ENCODE peak calls at places on chromosomes 16 and 17, in five cellular contexts. S is esophagus squamous epithelium, Q is breast epithelium, P is ovary, U is GM23338. N is an unnamed sample.

GRCh38 chr17:72724375-72724774 is 368.1 kb downstream of the SLC39A11 start:
- DNase-seq in P (no peak), Q (no peak), U (no peak), S (no peak), N (no peak)

GRCh38 chr17:51154176-51154575 is 817 bp downstream of the NME1 start:
- DNase-seq in U (no peak), S (no peak), P (no peak), Q (no peak), N (no peak)

GRCh38 chr17:39744075-39744835 is 6.5 kb downstream of the GRB7 start:
- DNase-seq in U (no peak), Q (no peak), P (no peak), S (no peak), N (no peak)

GRCh38 chr16:58451945-58452401 is 48.0 kb upstream of the NDRG4 start:
- DNase-seq in Q (no peak), S (no peak), U (no peak), P (no peak), N (no peak)

GRCh38 chr17:19712436-19713004 is 3.9 kb downstream of the SLC47A2 start:
- DNase-seq in S (no peak), Q (no peak), P (no peak), U (no peak), N (no peak)

GRCh38 chr17:34276826-34277225 is 6.8 kb downstream of the CCL7 start:
- DNase-seq in P (no peak), S (no peak), U (no peak), Q (no peak), N (no peak)

GRCh38 chr17:39208893-39209292 is 8.8 kb downstream of the RPL19 start:
- DNase-seq in P (no peak), U (no peak), Q (no peak), S (no peak), N (no peak)

GRCh38 chr17:301681-302299 is 50.8 kb downstream of the RPH3AL start:
- DNase-seq in S (no peak), P (peak; percentile 18), U (no peak), Q (no peak), N (no peak)

GRCh38 chr17:32976605-32977004 is 15.0 kb upstream of the SPACA3 start:
- DNase-seq in P (no peak), Q (no peak), U (no peak), S (no peak), N (no peak)

GRCh38 chr16:57128787-57129389 is 36.5 kb downstream of the CPNE2 start:
- DNase-seq in P (no peak), Q (no peak), U (no peak), S (no peak), N (no peak)

GRCh38 chr17:74804683-74805082 is 28.5 kb upstream of the NAT9 start:
- DNase-seq in S (no peak), Q (no peak), U (no peak), P (no peak), N (no peak)

GRCh38 chr16:56477096-56477878 is 25.9 kb downstream of the OGFOD1 start:
- DNase-seq in S (no peak), U (no peak), Q (no peak), P (no peak), N (no peak)

GRCh38 chr16:88086571-88087516 is 135.6 kb downstream of the BANP start:
- DNase-seq in S (no peak), U (no peak), P (no peak), Q (no peak), N (no peak)

GRCh38 chr16:81633147-81633619 is 145.9 kb upstream of the PLCG2 start:
- DNase-seq in S (no peak), Q (no peak), P (no peak), U (peak; percentile 76), N (no peak)

GRCh38 chr16:19644877-19645276 is 73.2 kb downstream of the KNOP1 start:
- DNase-seq in U (no peak), S (no peak), P (peak; percentile 53), Q (no peak), N (no peak)

GRCh38 chr17:79819085-79819484 is 20.2 kb downstream of the CBX4 start:
- DNase-seq in S (no peak), P (no peak), U (no peak), Q (no peak), N (no peak)

GRCh38 chr17:68512967-68513474 is 791 bp downstream of the PRKAR1A start:
- DNase-seq in U (peak; percentile 65), S (no peak), P (no peak), Q (no peak), N (no peak)

GRCh38 chr17:40338058-40338457 is 26.5 kb downstream of the GJD3 start:
- DNase-seq in U (no peak), P (no peak), S (no peak), Q (no peak), N (no peak)

GRCh38 chr17:9948967-9949366 is 43.9 kb upstream of the RCVRN start:
- DNase-seq in P (no peak), U (no peak), S (no peak), Q (no peak), N (no peak)

GRCh38 chr16:68499011-68499410 is 40.1 kb upstream of the ZFP90 start:
- DNase-seq in S (no peak), P (no peak), Q (peak; percentile 31), U (no peak), N (no peak)

GRCh38 chr17:55458977-55459376 is 37.3 kb upstream of the MMD start:
- DNase-seq in Q (no peak), S (no peak), P (no peak), U (no peak), N (no peak)

GRCh38 chr16:2532494-2533141 is 1.4 kb upstream of the CEMP1 start:
- DNase-seq in P (peak; percentile 83), U (peak; percentile 90), S (no peak), Q (peak; percentile 93), N (peak; percentile 63)

GRCh38 chr16:2531696-2532493 is 687 bp upstream of the CEMP1 start:
- DNase-seq in U (peak; percentile 99), S (peak; percentile 94), P (peak; percentile 98), Q (peak; percentile 99), N (peak; percentile 97)

GRCh38 chr16:2537451-2538379 is at the start of gene PDPK1:
- DNase-seq in P (peak; percentile 93), U (peak; percentile 96), Q (peak; percentile 95), S (no peak), N (peak; percentile 96)

GRCh38 chr16:2533912-2534311 is 2.7 kb upstream of the CEMP1 start:
- DNase-seq in S (no peak), P (peak; percentile 24), U (no peak), Q (no peak), N (no peak)

GRCh38 chr16:2535644-2536021 is 2.2 kb upstream of the PDPK1 start:
- DNase-seq in P (peak; percentile 38), S (no peak), U (no peak), Q (no peak), N (no peak)
- H3K27ac ChIP-seq in P (no peak overlapping the region), S (peak overlapping the region; percentile 95), U (no peak overlapping the region), Q (peak overlapping the region; percentile 75), N (no peak overlapping the region)

GRCh38 chr17:56593741-56594527 is 435 bp downstream of the NOG start:
- DNase-seq in S (no peak), U (peak; percentile 45), Q (peak; percentile 35), P (peak; percentile 24), N (peak; percentile 64)

GRCh38 chr17:56593073-56593740 is at the start of gene NOG:
- DNase-seq in P (peak; percentile 40), Q (no peak), U (peak; percentile 81), S (no peak), N (peak; percentile 38)

GRCh38 chr17:56596741-56597494 is 3.4 kb downstream of the NOG start:
- DNase-seq in Q (no peak), U (peak; percentile 67), S (no peak), P (no peak), N (no peak)

GRCh38 chr17:56595831-56596740 is 2.6 kb downstream of the NOG start:
- DNase-seq in U (peak; percentile 74), S (no peak), Q (no peak), P (no peak), N (no peak)

DNA sequence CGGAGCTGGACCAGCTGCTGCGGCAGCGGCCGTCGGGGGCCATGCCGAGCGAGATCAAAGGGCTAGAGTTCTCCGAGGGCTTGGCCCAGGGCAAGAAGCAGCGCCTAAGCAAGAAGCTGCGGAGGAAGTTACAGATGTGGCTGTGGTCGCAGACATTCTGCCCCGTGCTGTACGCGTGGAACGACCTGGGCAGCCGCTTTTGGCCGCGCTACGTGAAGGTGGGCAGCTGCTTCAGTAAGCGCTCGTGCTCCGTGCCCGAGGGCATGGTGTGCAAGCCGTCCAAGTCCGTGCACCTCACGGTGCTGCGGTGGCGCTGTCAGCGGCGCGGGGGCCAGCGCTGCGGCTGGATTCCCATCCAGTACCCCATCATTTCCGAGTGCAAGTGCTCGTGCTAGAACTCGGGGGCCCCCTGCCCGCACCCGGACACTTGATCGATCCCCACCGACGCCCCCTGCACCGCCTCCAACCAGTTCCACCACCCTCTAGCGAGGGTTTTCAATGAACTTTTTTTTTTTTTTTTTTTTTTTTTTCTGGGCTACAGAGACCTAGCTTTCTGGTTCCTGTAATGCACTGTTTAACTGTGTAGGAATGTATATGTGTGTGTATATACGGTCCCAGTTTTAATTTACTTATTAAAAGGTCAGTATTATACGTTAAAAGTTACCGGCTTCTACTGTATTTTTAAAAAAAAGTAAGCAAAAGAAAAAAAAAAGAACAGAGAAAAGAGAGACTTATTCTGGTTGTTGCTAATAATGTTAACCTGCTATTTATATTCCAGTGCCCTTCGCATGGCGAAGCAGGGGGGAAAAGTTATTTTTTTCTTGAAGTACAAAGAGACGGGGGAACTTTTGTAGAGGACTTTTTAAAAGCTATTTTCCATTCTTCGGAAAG is 1.3 kb downstream of the NOG start:
- DNase-seq in U (peak; percentile 68), S (no peak), P (no peak), Q (no peak), N (no peak)
- H3K27ac ChIP-seq in U (no peak overlapping the region), S (peak overlapping the region; percentile 72), P (no peak overlapping the region), Q (peak overlapping the region; percentile 67), N (no peak overlapping the region)

GRCh38 chr17:43832976-43833829 is at the start of gene MPP3:
- DNase-seq in Q (peak; percentile 50), P (peak; percentile 64), S (no peak), U (peak; percentile 79), N (no peak)
- H3K27ac ChIP-seq in Q (peak within 1 kb of the TSS; percentile 90), P (no peak within 1 kb of the TSS), S (peak within 1 kb of the TSS; percentile 82), U (no peak within 1 kb of the TSS), N (peak within 1 kb of the TSS; percentile 38)

GRCh38 chr17:77132411-77133086 is 8.2 kb upstream of the SEC14L1 start:
- DNase-seq in S (no peak), Q (no peak), P (no peak), U (no peak), N (no peak)
- H3K27ac ChIP-seq in S (peak overlapping the region; percentile 20), Q (peak overlapping the region; percentile 78), P (no peak overlapping the region), U (no peak overlapping the region), N (no peak overlapping the region)

GRCh38 chr17:75898065-75898464 is 1.3 kb upstream of the TRIM65 start:
- DNase-seq in Q (no peak), U (no peak), P (no peak), S (no peak), N (no peak)
- H3K27ac ChIP-seq in Q (no peak overlapping the region), U (peak overlapping the region; percentile 81), P (no peak overlapping the region), S (peak overlapping the region; percentile 99), N (no peak overlapping the region)